ENCODE peak calls at places on chromosomes 4 and X, in ten cellular contexts. C is AG04450, O is cardiac muscle cell, J is cardiac fibroblast, Z is endothelial cell of umbilical vein, U is pancreas, K is foreskin fibroblast, Q is sigmoid colon, D is suprapubic skin, Y is heart left ventricle. B is an unnamed sample.

GRCh38 chrX:64394874-64395567 is at the start of gene MTMR8:
- DNase-seq in Z (peak), K (no peak), J (peak), O (peak), U (peak), Q (peak), Y (peak), D (peak), C (no peak), B (peak)

GRCh38 chr4:187302456-187302855 is 578.8 kb upstream of the FAT1 start:
- DNase-seq in Q (no peak), O (peak), D (no peak), Z (no peak), C (no peak), U (no peak), J (no peak), K (peak), Y (no peak), B (peak)

GRCh38 chr4:100372432-100372831 is 145.4 kb downstream of the EMCN start:
- DNase-seq in Y (no peak), U (no peak), K (no peak), C (no peak), D (no peak), J (peak), O (peak), Q (no peak), Z (no peak), B (peak)

GRCh38 chr4:36399762-36400353 is 118.4 kb downstream of the DTHD1 start:
- DNase-seq in C (no peak), K (no peak), O (peak), Q (no peak), J (peak), Z (peak), Y (no peak), D (no peak), U (peak), B (peak)

GRCh38 chr4:113760094-113760851 is 1.3 kb downstream of the CAMK2D start:
- DNase-seq in Q (peak), Z (peak), U (peak), D (peak), O (peak), K (no peak), Y (peak), J (peak), C (no peak), B (peak)

GRCh38 chrX:149470960-149471359 is 34.1 kb downstream of the IDS start:
- DNase-seq in K (peak), U (peak), D (peak), Z (peak), O (peak), Y (peak), C (no peak), Q (peak), J (peak), B (peak)

GRCh38 chr4:11914406-11914805 is 485.7 kb upstream of the HS3ST1 start:
- DNase-seq in Q (no peak), Z (peak), J (peak), C (no peak), D (no peak), K (no peak), O (peak), Y (no peak), U (no peak), B (no peak)

GRCh38 chr4:95505801-95506200 is 43.0 kb downstream of the UNC5C start:
- DNase-seq in K (no peak), Y (no peak), J (no peak), C (no peak), Z (no peak), D (no peak), O (no peak), U (no peak), Q (no peak), B (no peak)

GRCh38 chr4:47913328-47913727 is 1.1 kb downstream of the NFXL1 start:
- DNase-seq in C (no peak), Y (no peak), D (no peak), Z (peak), Q (no peak), U (no peak), J (peak), O (peak), K (no peak), B (peak)

GRCh38 chr4:6109842-6110560 is 90.3 kb downstream of the JAKMIP1 start:
- DNase-seq in J (no peak), Q (peak), Z (no peak), O (no peak), D (no peak), K (no peak), Y (no peak), U (peak), C (no peak), B (no peak)

GRCh38 chr4:88196523-88197185 is 38.2 kb upstream of the ABCG2 start:
- DNase-seq in Q (no peak), D (no peak), K (no peak), O (no peak), C (no peak), U (no peak), Y (no peak), Z (no peak), J (no peak), B (no peak)

GRCh38 chr4:27791640-27792039 is 931.0 kb downstream of the STIM2 start:
- DNase-seq in Q (no peak), J (peak), D (no peak), C (no peak), Y (no peak), O (peak), U (no peak), Z (no peak), K (peak), B (peak)

GRCh38 chrX:12741416-12741815 is 49.8 kb upstream of the PRPS2 start:
- DNase-seq in C (no peak), Z (no peak), U (no peak), K (no peak), Q (no peak), Y (no peak), J (no peak), D (no peak), O (no peak), B (no peak)

GRCh38 chr4:110270492-110271197 is 72.2 kb upstream of the ELOVL6 start:
- DNase-seq in U (no peak), Q (no peak), Z (no peak), D (no peak), Y (no peak), O (peak), J (peak), C (peak), K (peak), B (peak)

GRCh38 chr4:185774815-185775684 is 36.9 kb downstream of the SORBS2 start:
- DNase-seq in Q (no peak), U (peak), Z (peak), D (no peak), J (peak), Y (no peak), O (peak), C (peak), K (peak), B (peak)

GRCh38 chr4:70158576-70158975 is 4.5 kb downstream of the PRR27 start:
- DNase-seq in U (peak), O (no peak), Z (no peak), K (no peak), Y (no peak), Q (no peak), C (no peak), D (no peak), J (no peak), B (no peak)

GRCh38 chrX:119477812-119478232 is 9.6 kb downstream of the SLC25A5 start:
- DNase-seq in O (peak), D (no peak), Y (no peak), C (no peak), Z (no peak), U (peak), Q (no peak), J (peak), K (peak), B (peak)

GRCh38 chr4:162499478-162499877 is 335.7 kb upstream of the FSTL5 start:
- DNase-seq in K (no peak), C (no peak), J (peak), U (no peak), Y (no peak), O (peak), Q (no peak), Z (no peak), D (no peak), B (peak)

GRCh38 chr4:45662996-45663395 is 460.9 kb downstream of the GABRG1 start:
- DNase-seq in K (no peak), C (no peak), Y (peak), O (peak), U (peak), J (peak), Q (no peak), Z (no peak), D (no peak), B (peak)

GRCh38 chrX:4382273-4382672 is 668.8 kb upstream of the PRKX start:
- DNase-seq in Y (no peak), C (no peak), D (no peak), U (no peak), K (no peak), O (no peak), Q (no peak), Z (no peak), J (no peak), B (no peak)

GRCh38 chr4:129821073-129821472 is 725.1 kb downstream of the C4orf33 start:
- DNase-seq in D (no peak), K (no peak), Z (no peak), U (no peak), O (no peak), C (no peak), Q (no peak), Y (no peak), J (no peak), B (no peak)

GRCh38 chr4:163638909-163639308 is 144.4 kb downstream of the TMA16 start:
- DNase-seq in Q (no peak), D (no peak), O (no peak), J (no peak), C (no peak), U (no peak), Y (no peak), K (no peak), Z (no peak), B (peak)

GRCh38 chr4:156931267-156931666 is 40.3 kb downstream of the PDGFC start:
- DNase-seq in K (peak), Q (no peak), J (peak), Y (no peak), D (no peak), Z (peak), U (peak), C (peak), O (peak), B (peak)

GRCh38 chr4:143185253-143186107 is 763 bp downstream of the USP38 start:
- DNase-seq in C (no peak), U (peak), Q (peak), J (peak), Y (peak), Z (peak), K (peak), O (peak), D (peak), B (peak)

GRCh38 chr4:140103676-140104075 is 50.3 kb downstream of the MAML3 start:
- DNase-seq in K (no peak), C (no peak), Q (no peak), D (no peak), Y (no peak), Z (peak), O (peak), U (no peak), J (peak), B (peak)

GRCh38 chr4:190020790-190021717 is 6.0 kb downstream of the FRG2 start:
- DNase-seq in K (no peak), O (peak), D (no peak), C (no peak), Y (no peak), J (peak), U (peak), Z (no peak), Q (peak), B (peak)

GRCh38 chr4:153976954-153977353 is 188.1 kb upstream of the SFRP2 start:
- DNase-seq in J (peak), D (no peak), Z (no peak), Y (no peak), Q (no peak), K (no peak), U (no peak), C (no peak), O (no peak), B (peak)

GRCh38 chrX:119041175-119041574 is 31.6 kb upstream of the CT47C1 start:
- DNase-seq in Y (peak), D (no peak), O (peak), C (peak), K (peak), Z (peak), J (peak), U (peak), Q (peak), B (peak)

GRCh38 chrX:71537743-71538142 is 4.8 kb downstream of the OGT start:
- DNase-seq in C (no peak), O (no peak), U (no peak), D (no peak), J (no peak), Y (no peak), Z (no peak), K (no peak), Q (no peak), B (no peak)
- H3K4me3 ChIP-seq in C (no peak), O (no peak), U (no peak), D (no peak), J (no peak), Y (no peak), Z (no peak), K (no peak), Q (no peak), B (no peak)

GRCh38 chr4:28842271-28842670 is 1877.9 kb upstream of the PCDH7 start:
- DNase-seq in U (no peak), D (no peak), J (no peak), O (no peak), Y (no peak), C (no peak), Q (no peak), Z (no peak), K (no peak), B (no peak)
- TF ChIP-seq CTCF in U (no peak), D (no peak), J (no peak), O (no peak), Y (no peak), C (no peak), Q (no peak), Z (no peak), K (no peak), B (no peak)

GRCh38 chr4:184384056-184384809 is 90.1 kb downstream of the IRF2 start:
- DNase-seq in Y (no peak), D (no peak), Z (peak), O (peak), C (peak), Q (peak), J (peak), K (peak), U (peak), B (peak)

GRCh38 chr4:184385705-184386141 is 88.6 kb downstream of the IRF2 start:
- DNase-seq in D (no peak), O (no peak), K (no peak), Z (peak), Y (peak), J (no peak), U (peak), C (no peak), Q (peak), B (no peak)

GRCh38 chr4:184384810-184385557 is 89.4 kb downstream of the IRF2 start:
- DNase-seq in U (no peak), O (no peak), K (no peak), Z (no peak), J (no peak), D (no peak), Y (no peak), Q (no peak), C (no peak), B (peak)

GRCh38 chr4:184382189-184382846 is 92.0 kb downstream of the IRF2 start:
- DNase-seq in Y (no peak), U (no peak), Q (no peak), D (no peak), C (no peak), K (no peak), J (no peak), O (no peak), Z (peak), B (no peak)

DNA sequence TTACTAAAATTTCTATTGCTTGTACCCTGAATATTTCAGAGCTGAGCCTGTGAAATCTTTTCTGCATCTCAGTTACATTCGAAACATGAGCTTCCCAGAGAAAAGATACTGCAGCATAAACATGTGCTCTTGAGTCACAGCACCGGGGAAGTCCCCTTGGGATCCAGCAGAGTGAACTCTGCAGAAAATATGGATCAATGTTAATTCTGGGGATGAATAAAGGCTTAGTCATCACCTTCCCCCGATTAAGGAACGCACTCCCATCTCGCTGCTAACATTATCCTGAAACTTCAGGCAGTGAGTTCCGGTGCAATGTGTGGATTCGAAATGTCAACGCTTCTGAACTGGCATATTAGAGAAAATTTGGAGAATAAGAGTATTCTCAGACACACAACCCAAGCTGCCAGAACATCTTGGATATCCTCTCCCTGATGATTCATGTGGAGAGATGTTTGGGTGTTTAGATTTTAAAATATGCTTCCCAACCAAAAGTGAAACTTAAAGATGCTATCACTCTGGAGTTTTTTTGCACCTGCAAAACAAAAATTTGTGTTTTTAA is 90.8 kb downstream of the IRF2 start:
- DNase-seq in Y (peak), Z (peak), C (peak), J (peak), O (peak), K (peak), D (no peak), U (peak), Q (peak), B (peak)
- H3K4me3 ChIP-seq in Y (peak), Z (no peak), C (peak), J (peak), O (no peak), K (peak), D (peak), U (no peak), Q (peak), B (peak)

DNA sequence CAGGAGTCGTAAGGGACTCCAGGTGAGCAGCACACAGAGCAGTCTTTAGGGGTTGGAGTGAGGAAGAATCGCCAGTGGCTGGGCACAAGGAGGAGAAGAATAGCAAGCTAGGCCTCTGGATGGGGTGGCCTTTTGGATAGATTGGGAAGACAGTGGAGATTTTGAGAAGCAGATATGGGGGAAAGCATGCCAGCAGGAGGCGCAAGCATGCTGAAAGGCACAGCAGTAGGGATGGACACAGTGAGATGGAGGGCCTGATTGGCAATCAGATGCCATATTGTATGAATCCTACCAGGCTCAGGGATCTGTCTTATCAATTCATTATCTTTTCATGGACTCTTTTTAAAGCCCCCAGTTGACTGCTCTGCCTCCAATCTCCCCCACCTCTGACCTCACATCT is 60.4 kb upstream of the MAGEA4 start:
- DNase-seq in Z (no peak), O (no peak), Q (no peak), K (no peak), J (no peak), U (no peak), Y (no peak), C (no peak), D (no peak), B (no peak)
- TF ChIP-seq CTCF in Z (no peak), O (no peak), Q (no peak), K (no peak), J (no peak), U (no peak), Y (no peak), C (peak), D (no peak), B (no peak)

GRCh38 chrX:137549846-137550534 is 15.9 kb upstream of the ZIC3 start:
- DNase-seq in K (no peak), D (no peak), U (no peak), Z (no peak), J (no peak), Y (no peak), O (no peak), Q (no peak), C (no peak), B (peak)
- H3K4me3 ChIP-seq in K (no peak), D (peak), U (no peak), Z (no peak), J (no peak), Y (peak), O (peak), Q (peak), C (no peak), B (peak)

GRCh38 chrX:41293269-41293668 is 40.7 kb upstream of the DDX3X start:
- DNase-seq in Y (no peak), J (no peak), Z (no peak), O (no peak), C (no peak), K (no peak), U (no peak), D (no peak), Q (no peak), B (peak)
- TF ChIP-seq CTCF in Y (no peak), J (no peak), Z (peak), O (no peak), C (no peak), K (no peak), U (no peak), D (no peak), Q (no peak), B (peak)

DNA sequence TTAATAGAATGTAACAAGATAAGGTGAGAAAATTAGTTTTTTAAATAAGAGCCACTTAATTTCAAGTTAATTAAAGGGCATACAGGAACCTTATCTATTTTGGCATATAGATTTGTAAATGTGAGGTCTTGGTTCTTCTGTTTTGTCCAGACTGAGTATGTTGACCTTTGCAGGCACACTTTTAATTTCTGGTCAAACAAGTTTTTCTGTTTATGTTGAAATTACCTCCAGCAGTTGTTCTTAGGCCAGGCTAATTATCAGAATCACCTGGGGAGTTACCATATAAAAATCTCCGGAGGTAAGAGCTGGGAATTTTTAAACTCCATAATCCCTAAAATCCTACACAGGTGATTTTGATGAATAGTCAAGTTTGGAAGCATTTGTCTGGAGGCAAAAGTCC is 227.4 kb upstream of the ANKRD50 start:
- DNase-seq in Z (no peak), Q (no peak), U (no peak), K (no peak), J (no peak), C (no peak), Y (no peak), O (no peak), D (no peak), B (no peak)
- H3K4me3 ChIP-seq in Z (no peak), Q (no peak), U (no peak), K (no peak), J (no peak), C (no peak), Y (no peak), O (no peak), D (no peak), B (no peak)

GRCh38 chr4:22692736-22693135 is at the start of gene GBA3:
- DNase-seq in Q (no peak), U (no peak), K (no peak), Y (no peak), O (no peak), Z (no peak), J (no peak), D (no peak), C (no peak), B (no peak)
- TF ChIP-seq CTCF in Q (no peak), U (no peak), K (no peak), Y (no peak), O (no peak), Z (no peak), J (no peak), D (no peak), C (no peak), B (no peak)